ENCODE peak calls at places on chromosomes 1 and 21, in ten cellular contexts. N, S, T, G, R, B, Q, J, O and V are unnamed samples.

GRCh38 chr1:2322065-2322571 is 69.2 kb downstream of the MORN1 start:
- DNase-seq in O (peak; percentile 90), B (peak; percentile 65), T (no peak), R (peak; percentile 13), N (no peak), J (no peak), S (no peak), Q (peak; percentile 75), G (peak; percentile 71), V (peak; percentile 80)

GRCh38 chr1:65090406-65090805 is 57.6 kb upstream of the AK4 start:
- DNase-seq in B (no peak), R (no peak), T (no peak), G (no peak), N (no peak), S (no peak), J (no peak), O (no peak), Q (no peak), V (no peak)

GRCh38 chr21:23162213-23162946 is 2164.2 kb downstream of the NCAM2 start:
- DNase-seq in S (no peak), J (no peak), Q (no peak), N (no peak), B (no peak), R (no peak), T (no peak), G (no peak), O (no peak), V (no peak)

GRCh38 chr1:186386725-186387383 is 11.2 kb downstream of the ODR4 start:
- DNase-seq in J (no peak), G (no peak), B (no peak), O (no peak), S (no peak), R (no peak), N (no peak), T (no peak), Q (no peak), V (no peak)

GRCh38 chr21:45513003-45513706 is 29.1 kb downstream of the SLC19A1 start:
- DNase-seq in R (no peak), B (no peak), G (no peak), T (no peak), O (no peak), Q (peak; percentile 8), S (no peak), N (no peak), J (peak; percentile 68), V (no peak)

GRCh38 chr1:208178091-208178529 is 66.1 kb downstream of the PLXNA2 start:
- DNase-seq in G (no peak), R (no peak), Q (no peak), T (no peak), S (no peak), J (no peak), N (no peak), O (no peak), B (no peak), V (no peak)

GRCh38 chr1:92483442-92484170 is 3.1 kb downstream of the GFI1 start:
- DNase-seq in B (no peak), O (no peak), G (peak; percentile 21), S (peak; percentile 47), T (peak; percentile 60), N (no peak), J (no peak), R (peak; percentile 42), Q (no peak), V (no peak)

GRCh38 chr1:165397945-165398344 is 41.4 kb upstream of the LMX1A start:
- DNase-seq in G (no peak), B (peak; percentile 84), T (no peak), J (no peak), O (no peak), Q (no peak), N (peak; percentile 47), R (peak; percentile 16), S (peak; percentile 10), V (peak; percentile 45)

GRCh38 chr21:25563399-25564116 is 43.7 kb downstream of the MRPL39 start:
- DNase-seq in S (no peak), O (no peak), B (no peak), R (no peak), N (no peak), G (no peak), J (no peak), Q (no peak), T (no peak), V (no peak)

GRCh38 chr1:229227298-229227919 is 43.5 kb upstream of the RAB4A start:
- DNase-seq in T (peak; percentile 82), N (peak; percentile 85), Q (peak; percentile 81), R (peak; percentile 74), B (peak; percentile 61), G (peak; percentile 87), J (peak; percentile 86), O (peak; percentile 86), S (peak; percentile 86), V (no peak)

DNA sequence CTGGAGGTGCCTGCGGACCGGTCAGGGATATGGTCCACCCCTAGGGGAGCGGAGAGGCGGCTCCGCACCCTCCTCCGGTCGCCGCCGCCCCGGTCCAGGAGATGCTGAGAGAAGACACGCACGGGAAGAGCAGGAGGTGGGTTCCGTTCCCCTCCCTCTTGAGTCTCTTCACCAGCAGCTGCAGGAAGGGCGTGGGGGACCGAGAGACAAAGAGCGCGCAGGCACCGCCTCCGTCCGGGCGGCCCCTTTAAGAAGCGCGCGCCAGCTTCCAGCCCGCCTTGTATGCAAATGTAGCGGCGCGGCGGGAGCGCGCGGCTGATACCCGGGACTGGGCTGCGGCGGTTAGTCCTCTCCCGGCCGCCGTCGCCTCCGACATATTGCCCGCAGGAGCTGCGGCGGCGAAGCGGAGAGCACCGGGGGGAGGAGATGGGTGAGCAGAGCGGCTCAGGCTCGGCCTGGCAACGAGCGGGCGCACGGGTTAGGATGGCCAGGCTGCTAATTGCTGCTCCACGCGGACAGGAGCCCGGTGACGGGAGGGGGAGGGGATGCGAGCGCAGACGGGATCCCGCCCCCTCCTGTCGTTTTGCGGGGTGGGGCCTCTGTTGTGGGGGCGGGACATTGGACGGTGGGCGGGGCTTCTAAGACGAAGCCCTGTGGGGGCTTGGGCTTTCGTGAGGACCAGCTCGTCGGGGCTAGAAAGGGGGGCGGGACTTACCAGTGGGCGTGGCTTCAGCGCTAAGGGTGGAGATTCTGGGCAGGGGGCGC is at the start of gene TMEM39B:
- DNase-seq in N (peak; percentile 92), J (peak; percentile 97), O (peak; percentile 93), T (peak; percentile 98), S (peak; percentile 92), R (peak; percentile 93), G (peak; percentile 97), Q (peak; percentile 96), B (peak; percentile 91), V (peak; percentile 87)
- TF ChIP-seq CTCF in N (no peak), J (no peak), O (no peak), T (no peak), S (no peak), R (no peak), G (peak; percentile 7), Q (peak; percentile 28), B (no peak), V (peak; percentile 15)

GRCh38 chr1:32361674-32362473 is 411 bp downstream of the FAM229A start:
- DNase-seq in G (peak; percentile 62), O (peak; percentile 69), Q (peak; percentile 67), B (peak; percentile 34), T (peak; percentile 68), N (peak; percentile 58), J (peak; percentile 67), R (peak; percentile 37), S (peak; percentile 39), V (no peak)
- TF ChIP-seq CTCF in G (peak; percentile 59), O (peak; percentile 57), Q (peak; percentile 59), B (peak; percentile 12), T (no peak), N (no peak), J (peak; percentile 42), R (peak; percentile 43), S (peak; percentile 21), V (peak; percentile 21)

GRCh38 chr1:28801461-28801860 is 10.5 kb upstream of the OPRD1 start:
- DNase-seq in G (no peak), B (no peak), Q (no peak), O (no peak), T (no peak), J (no peak), S (no peak), N (no peak), R (no peak), V (no peak)

GRCh38 chr1:28800324-28800723 is 11.6 kb upstream of the OPRD1 start:
- DNase-seq in O (no peak), J (no peak), R (no peak), T (no peak), N (no peak), S (no peak), G (no peak), B (no peak), Q (no peak), V (no peak)

GRCh38 chr1:28792644-28793121 is 19.3 kb upstream of the OPRD1 start:
- DNase-seq in S (no peak), R (no peak), B (no peak), N (no peak), G (peak; percentile 49), J (no peak), Q (no peak), T (no peak), O (no peak), V (no peak)

DNA sequence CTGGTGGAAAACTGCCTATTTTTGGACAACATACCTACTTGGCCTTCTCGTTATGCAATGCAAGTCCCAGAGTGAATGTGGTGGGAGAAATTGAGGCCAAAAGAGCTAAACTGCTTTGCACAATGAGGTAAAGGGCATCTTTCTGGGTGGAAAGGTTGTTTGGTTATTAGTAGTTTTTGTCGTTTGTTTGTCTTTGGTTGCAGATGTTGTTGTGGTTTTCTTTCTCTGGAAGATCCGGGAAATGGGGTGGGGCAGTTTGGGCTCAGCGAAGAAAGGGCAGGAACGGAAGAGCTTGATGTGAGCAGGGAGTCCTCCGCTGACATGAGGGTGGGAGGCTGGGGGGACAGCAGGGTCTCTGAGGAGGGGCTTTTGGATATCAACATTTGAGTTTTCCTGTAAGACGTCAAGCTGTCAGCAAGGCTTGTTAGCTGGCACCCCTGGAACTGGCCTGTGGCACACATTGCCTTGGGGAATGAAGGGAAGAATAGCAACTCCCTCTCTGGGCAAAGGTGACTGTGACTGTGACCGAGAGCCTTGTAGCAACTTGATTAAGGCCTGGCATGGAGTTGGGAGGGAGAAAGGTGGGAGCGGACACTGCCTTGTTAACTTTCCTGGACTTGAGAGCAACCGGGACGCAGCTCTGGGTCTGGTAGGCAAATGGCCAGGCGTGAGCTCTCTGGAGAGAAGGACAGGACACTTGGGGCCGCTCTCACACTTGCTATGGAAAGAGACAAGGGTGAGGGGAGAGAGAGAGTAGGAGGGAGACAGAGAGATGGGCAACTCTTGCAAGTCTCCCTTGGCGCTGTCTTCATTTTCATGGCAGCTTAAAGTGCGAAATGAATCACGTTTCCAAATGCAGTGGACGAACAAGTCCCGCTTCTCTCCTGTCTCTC is 15.4 kb upstream of the OPRD1 start:
- DNase-seq in Q (no peak), N (no peak), R (no peak), B (no peak), T (no peak), G (peak; percentile 52), S (no peak), O (no peak), J (no peak), V (no peak)
- TF ChIP-seq CTCF in Q (no peak), N (no peak), R (no peak), B (no peak), T (no peak), G (no peak), S (no peak), O (no peak), J (no peak), V (no peak)

DNA sequence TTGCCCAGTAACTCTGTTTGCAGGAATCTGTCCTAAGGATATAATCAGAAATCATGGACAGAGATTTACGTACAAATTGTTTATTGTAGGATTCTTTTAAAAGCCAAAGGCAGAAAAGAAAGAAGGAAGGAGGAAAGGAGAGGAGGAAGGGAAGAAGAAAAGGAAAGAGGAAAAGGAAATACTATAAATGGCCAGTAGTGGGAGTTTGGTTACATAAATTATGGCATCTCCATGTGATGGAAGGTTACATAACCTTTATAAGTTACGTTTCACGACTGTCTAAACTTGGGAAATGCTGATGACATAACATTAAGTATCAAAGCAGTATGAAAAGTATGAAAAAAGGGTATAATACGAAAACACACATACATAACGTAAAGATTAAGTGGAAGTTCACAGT is 39.0 kb downstream of the SMYD2 start:
- DNase-seq in O (no peak), G (no peak), S (no peak), B (no peak), J (no peak), T (no peak), N (no peak), Q (no peak), R (no peak), V (no peak)
- TF ChIP-seq CTCF in O (no peak), G (no peak), S (no peak), B (no peak), J (no peak), T (no peak), N (peak; percentile 37), Q (peak; percentile 30), R (no peak), V (no peak)